ENCODE peak calls at places on chromosome 19, in eight cellular contexts. U is AG04450; Y is aorta; I is A673; O is iris pigment epithelial cell; A is HFFc6; X is stimulated activated CD4-positive, alpha-beta T cell treated with anti-CD3 and anti-CD28 coated beads, Interleukin-1b, Interleukin-23, amount 100 ng/mL, for 1 hour; L is mesothelial cell of epicardium. K is an unnamed sample.

GRCh38 chr19:17496337-17496997 is 15.0 kb upstream of the PGLS start:
- DNase-seq in U (no peak), Y (peak), I (peak), O (peak), A (peak), X (peak), L (no peak), K (no peak)

GRCh38 chr19:41456342-41456918 is 13.5 kb downstream of the ERICH4 start:
- DNase-seq in U (peak), Y (no peak), I (no peak), O (peak), A (peak), X (no peak), L (no peak), K (no peak)

GRCh38 chr19:2010135-2010668 is 5.3 kb downstream of the BTBD2 start:
- DNase-seq in U (no peak), Y (no peak), I (no peak), O (no peak), A (no peak), X (no peak), L (no peak), K (no peak)

GRCh38 chr19:3548594-3548993 is 8.8 kb downstream of the MFSD12 start:
- DNase-seq in U (no peak), Y (no peak), I (no peak), O (no peak), A (no peak), X (no peak), L (no peak), K (no peak)

GRCh38 chr19:13841339-13842293 is 35.3 kb upstream of the NANOS3 start:
- DNase-seq in U (no peak), Y (peak), I (no peak), O (no peak), A (peak), X (no peak), L (no peak), K (no peak)

GRCh38 chr19:32255566-32256295 is 89.7 kb upstream of the ZNF507 start:
- DNase-seq in U (no peak), Y (no peak), I (no peak), O (no peak), A (no peak), X (no peak), L (no peak), K (no peak)

GRCh38 chr19:30871979-30872378 is 477.3 kb downstream of the TSHZ3 start:
- DNase-seq in U (no peak), Y (no peak), I (no peak), O (no peak), A (no peak), X (no peak), L (no peak), K (no peak)

GRCh38 chr19:39131255-39131755 is 5.7 kb downstream of the PAK4 start:
- DNase-seq in U (no peak), Y (no peak), I (no peak), O (no peak), A (no peak), X (no peak), L (no peak), K (no peak)

GRCh38 chr19:40716031-40716654 is 543 bp downstream of the COQ8B start:
- DNase-seq in U (peak), Y (peak), I (no peak), O (peak), A (peak), X (peak), L (peak), K (no peak)

GRCh38 chr19:57512845-57513244 is 13.1 kb downstream of the ZNF773 start:
- DNase-seq in U (no peak), Y (no peak), I (no peak), O (peak), A (no peak), X (no peak), L (no peak), K (no peak)

GRCh38 chr19:51644636-51645271 is 1.9 kb downstream of the SIGLEC14 start:
- DNase-seq in U (no peak), Y (no peak), I (no peak), O (no peak), A (no peak), X (no peak), L (no peak), K (no peak)

GRCh38 chr19:15251749-15252397 is 19.6 kb upstream of the EPHX3 start:
- DNase-seq in U (peak), Y (peak), I (peak), O (peak), A (peak), X (no peak), L (peak), K (peak)

GRCh38 chr19:3117746-3118145 is 18.1 kb upstream of the GNA15 start:
- DNase-seq in U (no peak), Y (no peak), I (no peak), O (no peak), A (no peak), X (no peak), L (no peak), K (no peak)

GRCh38 chr19:33826521-33826920 is 29.9 kb downstream of the KCTD15 start:
- DNase-seq in U (no peak), Y (no peak), I (no peak), O (no peak), A (no peak), X (no peak), L (no peak), K (no peak)

GRCh38 chr19:4841366-4841704 is 9.8 kb upstream of the TICAM1 start:
- DNase-seq in U (no peak), Y (no peak), I (no peak), O (no peak), A (no peak), X (no peak), L (no peak), K (no peak)

GRCh38 chr19:45901432-45901903 is 945 bp downstream of the MYPOP start:
- DNase-seq in U (no peak), Y (peak), I (peak), O (peak), A (no peak), X (no peak), L (peak), K (no peak)

GRCh38 chr19:39110263-39110967 is 15.2 kb upstream of the PAK4 start:
- DNase-seq in U (no peak), Y (peak), I (peak), O (no peak), A (no peak), X (peak), L (peak), K (no peak)

GRCh38 chr19:8373867-8374813 is 10.2 kb downstream of the ANGPTL4 start:
- DNase-seq in U (no peak), Y (no peak), I (no peak), O (no peak), A (no peak), X (no peak), L (no peak), K (no peak)

GRCh38 chr19:52957591-52957990 is 5.1 kb downstream of the ZNF816 start:
- DNase-seq in U (no peak), Y (no peak), I (no peak), O (no peak), A (no peak), X (no peak), L (no peak), K (no peak)

GRCh38 chr19:10118960-10119359 is 739 bp downstream of the EIF3G start:
- DNase-seq in U (no peak), Y (no peak), I (no peak), O (no peak), A (no peak), X (no peak), L (no peak), K (no peak)

GRCh38 chr19:10037367-10037766 is 24.1 kb downstream of the RDH8 start:
- DNase-seq in U (no peak), Y (no peak), I (no peak), O (no peak), A (no peak), X (no peak), L (no peak), K (no peak)

GRCh38 chr19:34128558-34129250 is 43.6 kb upstream of the LSM14A start:
- DNase-seq in U (no peak), Y (no peak), I (no peak), O (no peak), A (peak), X (no peak), L (no peak), K (no peak)

GRCh38 chr19:47095707-47096704 is 17.6 kb downstream of the ZC3H4 start:
- DNase-seq in U (no peak), Y (no peak), I (no peak), O (no peak), A (no peak), X (no peak), L (no peak), K (no peak)

GRCh38 chr19:3098515-3099346 is 4.6 kb downstream of the GNA11 start:
- DNase-seq in U (no peak), Y (peak), I (no peak), O (peak), A (no peak), X (no peak), L (no peak), K (no peak)